ENCODE peak calls at places on chromosomes 5 and 9, in nine cellular contexts. One of them, this sample, is unnamed.

GRCh38 chr5:95779611-95780010 is 42.9 kb downstream of the GLRX start:
- DNase-seq in stimulated activated CD4-positive, alpha-beta T cell treated with anti-CD3 and anti-CD28 coated beads, Interleukin-2, amount 100 ng/mL, for 48 hours: no peak
- DNase-seq in activated CD8-positive, alpha-beta memory T cell treated with anti-CD3 and anti-CD28 coated beads for 24 hours: no peak
- DNase-seq in activated CD4-positive, alpha-beta T cell treated with anti-CD3 and anti-CD28 coated beads for 36 hours: no peak
- DNase-seq in effector memory CD4-positive, alpha-beta T cell: no peak
- DNase-seq in NT2/D1: no peak
- DNase-seq in EH: peak
- DNase-seq in LHCN-M2: no peak
- DNase-seq in NCI-H2081: no peak
- DNase-seq in this sample: no peak

GRCh38 chr5:154937186-154937717 is 759 bp downstream of the GEMIN5 start:
- DNase-seq in stimulated activated CD4-positive, alpha-beta T cell treated with anti-CD3 and anti-CD28 coated beads, Interleukin-2, amount 100 ng/mL, for 48 hours: no peak
- DNase-seq in activated CD8-positive, alpha-beta memory T cell treated with anti-CD3 and anti-CD28 coated beads for 24 hours: no peak
- DNase-seq in activated CD4-positive, alpha-beta T cell treated with anti-CD3 and anti-CD28 coated beads for 36 hours: no peak
- DNase-seq in effector memory CD4-positive, alpha-beta T cell: no peak
- DNase-seq in NT2/D1: no peak
- DNase-seq in EH: peak
- DNase-seq in LHCN-M2: peak
- DNase-seq in NCI-H2081: no peak
- DNase-seq in this sample: no peak

GRCh38 chr5:124411089-124411488 is 335.4 kb downstream of the ZNF608 start:
- DNase-seq in stimulated activated CD4-positive, alpha-beta T cell treated with anti-CD3 and anti-CD28 coated beads, Interleukin-2, amount 100 ng/mL, for 48 hours: no peak
- DNase-seq in activated CD8-positive, alpha-beta memory T cell treated with anti-CD3 and anti-CD28 coated beads for 24 hours: no peak
- DNase-seq in activated CD4-positive, alpha-beta T cell treated with anti-CD3 and anti-CD28 coated beads for 36 hours: no peak
- DNase-seq in effector memory CD4-positive, alpha-beta T cell: no peak
- DNase-seq in NT2/D1: no peak
- DNase-seq in EH: no peak
- DNase-seq in LHCN-M2: no peak
- DNase-seq in NCI-H2081: peak
- DNase-seq in this sample: no peak

GRCh38 chr9:79812507-79813261 is 240.9 kb downstream of the TLE4 start:
- DNase-seq in stimulated activated CD4-positive, alpha-beta T cell treated with anti-CD3 and anti-CD28 coated beads, Interleukin-2, amount 100 ng/mL, for 48 hours: no peak
- DNase-seq in activated CD8-positive, alpha-beta memory T cell treated with anti-CD3 and anti-CD28 coated beads for 24 hours: no peak
- DNase-seq in activated CD4-positive, alpha-beta T cell treated with anti-CD3 and anti-CD28 coated beads for 36 hours: peak
- DNase-seq in effector memory CD4-positive, alpha-beta T cell: no peak
- DNase-seq in NT2/D1: no peak
- DNase-seq in EH: no peak
- DNase-seq in LHCN-M2: no peak
- DNase-seq in NCI-H2081: no peak
- DNase-seq in this sample: no peak

GRCh38 chr9:107049825-107050184 is 186.8 kb downstream of the ZNF462 start:
- DNase-seq in stimulated activated CD4-positive, alpha-beta T cell treated with anti-CD3 and anti-CD28 coated beads, Interleukin-2, amount 100 ng/mL, for 48 hours: no peak
- DNase-seq in activated CD8-positive, alpha-beta memory T cell treated with anti-CD3 and anti-CD28 coated beads for 24 hours: no peak
- DNase-seq in activated CD4-positive, alpha-beta T cell treated with anti-CD3 and anti-CD28 coated beads for 36 hours: no peak
- DNase-seq in effector memory CD4-positive, alpha-beta T cell: no peak
- DNase-seq in NT2/D1: peak
- DNase-seq in EH: no peak
- DNase-seq in LHCN-M2: no peak
- DNase-seq in NCI-H2081: no peak
- DNase-seq in this sample: no peak

GRCh38 chr9:69040646-69041045 is 5.1 kb downstream of the FXN start:
- DNase-seq in stimulated activated CD4-positive, alpha-beta T cell treated with anti-CD3 and anti-CD28 coated beads, Interleukin-2, amount 100 ng/mL, for 48 hours: no peak
- DNase-seq in activated CD8-positive, alpha-beta memory T cell treated with anti-CD3 and anti-CD28 coated beads for 24 hours: no peak
- DNase-seq in activated CD4-positive, alpha-beta T cell treated with anti-CD3 and anti-CD28 coated beads for 36 hours: no peak
- DNase-seq in effector memory CD4-positive, alpha-beta T cell: no peak
- DNase-seq in NT2/D1: no peak
- DNase-seq in EH: no peak
- DNase-seq in LHCN-M2: no peak
- DNase-seq in NCI-H2081: no peak
- DNase-seq in this sample: no peak

GRCh38 chr9:18665947-18666346 is 192.0 kb downstream of the ADAMTSL1 start:
- DNase-seq in stimulated activated CD4-positive, alpha-beta T cell treated with anti-CD3 and anti-CD28 coated beads, Interleukin-2, amount 100 ng/mL, for 48 hours: no peak
- DNase-seq in activated CD8-positive, alpha-beta memory T cell treated with anti-CD3 and anti-CD28 coated beads for 24 hours: no peak
- DNase-seq in activated CD4-positive, alpha-beta T cell treated with anti-CD3 and anti-CD28 coated beads for 36 hours: no peak
- DNase-seq in effector memory CD4-positive, alpha-beta T cell: no peak
- DNase-seq in NT2/D1: no peak
- DNase-seq in EH: peak
- DNase-seq in LHCN-M2: peak
- DNase-seq in NCI-H2081: no peak
- DNase-seq in this sample: no peak

GRCh38 chr5:67021031-67021430 is 175.6 kb downstream of the CD180 start:
- DNase-seq in stimulated activated CD4-positive, alpha-beta T cell treated with anti-CD3 and anti-CD28 coated beads, Interleukin-2, amount 100 ng/mL, for 48 hours: no peak
- DNase-seq in activated CD8-positive, alpha-beta memory T cell treated with anti-CD3 and anti-CD28 coated beads for 24 hours: no peak
- DNase-seq in activated CD4-positive, alpha-beta T cell treated with anti-CD3 and anti-CD28 coated beads for 36 hours: no peak
- DNase-seq in effector memory CD4-positive, alpha-beta T cell: no peak
- DNase-seq in NT2/D1: no peak
- DNase-seq in EH: no peak
- DNase-seq in LHCN-M2: no peak
- DNase-seq in NCI-H2081: no peak
- DNase-seq in this sample: no peak

GRCh38 chr9:114183006-114183405 is 27.7 kb downstream of the COL27A1 start:
- DNase-seq in stimulated activated CD4-positive, alpha-beta T cell treated with anti-CD3 and anti-CD28 coated beads, Interleukin-2, amount 100 ng/mL, for 48 hours: no peak
- DNase-seq in activated CD8-positive, alpha-beta memory T cell treated with anti-CD3 and anti-CD28 coated beads for 24 hours: no peak
- DNase-seq in activated CD4-positive, alpha-beta T cell treated with anti-CD3 and anti-CD28 coated beads for 36 hours: no peak
- DNase-seq in effector memory CD4-positive, alpha-beta T cell: no peak
- DNase-seq in NT2/D1: no peak
- DNase-seq in EH: no peak
- DNase-seq in LHCN-M2: no peak
- DNase-seq in NCI-H2081: no peak
- DNase-seq in this sample: no peak

GRCh38 chr9:106880863-106881262 is 17.9 kb downstream of the ZNF462 start:
- DNase-seq in stimulated activated CD4-positive, alpha-beta T cell treated with anti-CD3 and anti-CD28 coated beads, Interleukin-2, amount 100 ng/mL, for 48 hours: no peak
- DNase-seq in activated CD8-positive, alpha-beta memory T cell treated with anti-CD3 and anti-CD28 coated beads for 24 hours: no peak
- DNase-seq in activated CD4-positive, alpha-beta T cell treated with anti-CD3 and anti-CD28 coated beads for 36 hours: no peak
- DNase-seq in effector memory CD4-positive, alpha-beta T cell: no peak
- DNase-seq in NT2/D1: no peak
- DNase-seq in EH: no peak
- DNase-seq in LHCN-M2: peak
- DNase-seq in NCI-H2081: no peak
- DNase-seq in this sample: no peak

GRCh38 chr9:128628471-128629048 is 28.1 kb downstream of the DYNC2I2 start:
- DNase-seq in stimulated activated CD4-positive, alpha-beta T cell treated with anti-CD3 and anti-CD28 coated beads, Interleukin-2, amount 100 ng/mL, for 48 hours: no peak
- DNase-seq in activated CD8-positive, alpha-beta memory T cell treated with anti-CD3 and anti-CD28 coated beads for 24 hours: no peak
- DNase-seq in activated CD4-positive, alpha-beta T cell treated with anti-CD3 and anti-CD28 coated beads for 36 hours: no peak
- DNase-seq in effector memory CD4-positive, alpha-beta T cell: no peak
- DNase-seq in NT2/D1: no peak
- DNase-seq in EH: peak
- DNase-seq in LHCN-M2: no peak
- DNase-seq in NCI-H2081: no peak
- DNase-seq in this sample: no peak

GRCh38 chr5:1376921-1377320 is 32.0 kb upstream of the CLPTM1L start:
- DNase-seq in stimulated activated CD4-positive, alpha-beta T cell treated with anti-CD3 and anti-CD28 coated beads, Interleukin-2, amount 100 ng/mL, for 48 hours: no peak
- DNase-seq in activated CD8-positive, alpha-beta memory T cell treated with anti-CD3 and anti-CD28 coated beads for 24 hours: no peak
- DNase-seq in activated CD4-positive, alpha-beta T cell treated with anti-CD3 and anti-CD28 coated beads for 36 hours: no peak
- DNase-seq in effector memory CD4-positive, alpha-beta T cell: no peak
- DNase-seq in NT2/D1: no peak
- DNase-seq in EH: no peak
- DNase-seq in LHCN-M2: no peak
- DNase-seq in NCI-H2081: no peak
- DNase-seq in this sample: no peak

GRCh38 chr5:122315511-122315910 is 3.5 kb downstream of the SNCAIP start:
- DNase-seq in stimulated activated CD4-positive, alpha-beta T cell treated with anti-CD3 and anti-CD28 coated beads, Interleukin-2, amount 100 ng/mL, for 48 hours: no peak
- DNase-seq in activated CD8-positive, alpha-beta memory T cell treated with anti-CD3 and anti-CD28 coated beads for 24 hours: no peak
- DNase-seq in activated CD4-positive, alpha-beta T cell treated with anti-CD3 and anti-CD28 coated beads for 36 hours: no peak
- DNase-seq in effector memory CD4-positive, alpha-beta T cell: no peak
- DNase-seq in NT2/D1: no peak
- DNase-seq in EH: no peak
- DNase-seq in LHCN-M2: no peak
- DNase-seq in NCI-H2081: no peak
- DNase-seq in this sample: no peak

GRCh38 chr9:36091028-36091953 is 45.2 kb upstream of the GLIPR2 start:
- DNase-seq in stimulated activated CD4-positive, alpha-beta T cell treated with anti-CD3 and anti-CD28 coated beads, Interleukin-2, amount 100 ng/mL, for 48 hours: no peak
- DNase-seq in activated CD8-positive, alpha-beta memory T cell treated with anti-CD3 and anti-CD28 coated beads for 24 hours: no peak
- DNase-seq in activated CD4-positive, alpha-beta T cell treated with anti-CD3 and anti-CD28 coated beads for 36 hours: no peak
- DNase-seq in effector memory CD4-positive, alpha-beta T cell: no peak
- DNase-seq in NT2/D1: no peak
- DNase-seq in EH: peak
- DNase-seq in LHCN-M2: peak
- DNase-seq in NCI-H2081: peak
- DNase-seq in this sample: peak

GRCh38 chr5:59275170-59275536 is 618.4 kb downstream of the PDE4D start:
- DNase-seq in stimulated activated CD4-positive, alpha-beta T cell treated with anti-CD3 and anti-CD28 coated beads, Interleukin-2, amount 100 ng/mL, for 48 hours: no peak
- DNase-seq in activated CD8-positive, alpha-beta memory T cell treated with anti-CD3 and anti-CD28 coated beads for 24 hours: no peak
- DNase-seq in activated CD4-positive, alpha-beta T cell treated with anti-CD3 and anti-CD28 coated beads for 36 hours: no peak
- DNase-seq in effector memory CD4-positive, alpha-beta T cell: no peak
- DNase-seq in NT2/D1: no peak
- DNase-seq in EH: no peak
- DNase-seq in LHCN-M2: no peak
- DNase-seq in NCI-H2081: no peak
- DNase-seq in this sample: no peak

GRCh38 chr9:93205896-93206575 is 22.1 kb downstream of the WNK2 start:
- DNase-seq in stimulated activated CD4-positive, alpha-beta T cell treated with anti-CD3 and anti-CD28 coated beads, Interleukin-2, amount 100 ng/mL, for 48 hours: no peak
- DNase-seq in activated CD8-positive, alpha-beta memory T cell treated with anti-CD3 and anti-CD28 coated beads for 24 hours: no peak
- DNase-seq in activated CD4-positive, alpha-beta T cell treated with anti-CD3 and anti-CD28 coated beads for 36 hours: no peak
- DNase-seq in effector memory CD4-positive, alpha-beta T cell: no peak
- DNase-seq in NT2/D1: no peak
- DNase-seq in EH: no peak
- DNase-seq in LHCN-M2: no peak
- DNase-seq in NCI-H2081: no peak
- DNase-seq in this sample: no peak

GRCh38 chr5:5795074-5795779 is 372.8 kb downstream of the ICE1 start:
- DNase-seq in stimulated activated CD4-positive, alpha-beta T cell treated with anti-CD3 and anti-CD28 coated beads, Interleukin-2, amount 100 ng/mL, for 48 hours: no peak
- DNase-seq in activated CD8-positive, alpha-beta memory T cell treated with anti-CD3 and anti-CD28 coated beads for 24 hours: no peak
- DNase-seq in activated CD4-positive, alpha-beta T cell treated with anti-CD3 and anti-CD28 coated beads for 36 hours: no peak
- DNase-seq in effector memory CD4-positive, alpha-beta T cell: no peak
- DNase-seq in NT2/D1: no peak
- DNase-seq in EH: no peak
- DNase-seq in LHCN-M2: no peak
- DNase-seq in NCI-H2081: no peak
- DNase-seq in this sample: no peak

GRCh38 chr5:89309268-89309667 is 426.3 kb upstream of the MEF2C start:
- DNase-seq in stimulated activated CD4-positive, alpha-beta T cell treated with anti-CD3 and anti-CD28 coated beads, Interleukin-2, amount 100 ng/mL, for 48 hours: no peak
- DNase-seq in activated CD8-positive, alpha-beta memory T cell treated with anti-CD3 and anti-CD28 coated beads for 24 hours: no peak
- DNase-seq in activated CD4-positive, alpha-beta T cell treated with anti-CD3 and anti-CD28 coated beads for 36 hours: no peak
- DNase-seq in effector memory CD4-positive, alpha-beta T cell: no peak
- DNase-seq in NT2/D1: no peak
- DNase-seq in EH: no peak
- DNase-seq in LHCN-M2: no peak
- DNase-seq in NCI-H2081: no peak
- DNase-seq in this sample: no peak

GRCh38 chr5:143760137-143760505 is 51.8 kb upstream of the HMHB1 start:
- DNase-seq in stimulated activated CD4-positive, alpha-beta T cell treated with anti-CD3 and anti-CD28 coated beads, Interleukin-2, amount 100 ng/mL, for 48 hours: no peak
- DNase-seq in activated CD8-positive, alpha-beta memory T cell treated with anti-CD3 and anti-CD28 coated beads for 24 hours: no peak
- DNase-seq in activated CD4-positive, alpha-beta T cell treated with anti-CD3 and anti-CD28 coated beads for 36 hours: no peak
- DNase-seq in effector memory CD4-positive, alpha-beta T cell: no peak
- DNase-seq in NT2/D1: no peak
- DNase-seq in EH: no peak
- DNase-seq in LHCN-M2: no peak
- DNase-seq in NCI-H2081: no peak
- DNase-seq in this sample: no peak

GRCh38 chr9:34451545-34451944 is 6.8 kb downstream of the FAM219A start:
- DNase-seq in stimulated activated CD4-positive, alpha-beta T cell treated with anti-CD3 and anti-CD28 coated beads, Interleukin-2, amount 100 ng/mL, for 48 hours: no peak
- DNase-seq in activated CD8-positive, alpha-beta memory T cell treated with anti-CD3 and anti-CD28 coated beads for 24 hours: no peak
- DNase-seq in activated CD4-positive, alpha-beta T cell treated with anti-CD3 and anti-CD28 coated beads for 36 hours: peak
- DNase-seq in effector memory CD4-positive, alpha-beta T cell: no peak
- DNase-seq in NT2/D1: no peak
- DNase-seq in EH: peak
- DNase-seq in LHCN-M2: peak
- DNase-seq in NCI-H2081: no peak
- DNase-seq in this sample: no peak

GRCh38 chr5:88880196-88880595 is 2.8 kb downstream of the MEF2C start:
- DNase-seq in stimulated activated CD4-positive, alpha-beta T cell treated with anti-CD3 and anti-CD28 coated beads, Interleukin-2, amount 100 ng/mL, for 48 hours: no peak
- DNase-seq in activated CD8-positive, alpha-beta memory T cell treated with anti-CD3 and anti-CD28 coated beads for 24 hours: no peak
- DNase-seq in activated CD4-positive, alpha-beta T cell treated with anti-CD3 and anti-CD28 coated beads for 36 hours: no peak
- DNase-seq in effector memory CD4-positive, alpha-beta T cell: no peak
- DNase-seq in NT2/D1: no peak
- DNase-seq in EH: no peak
- DNase-seq in LHCN-M2: no peak
- DNase-seq in NCI-H2081: no peak
- DNase-seq in this sample: no peak

GRCh38 chr5:136006767-136007251 is 22.0 kb upstream of the TGFBI start:
- DNase-seq in stimulated activated CD4-positive, alpha-beta T cell treated with anti-CD3 and anti-CD28 coated beads, Interleukin-2, amount 100 ng/mL, for 48 hours: no peak
- DNase-seq in activated CD8-positive, alpha-beta memory T cell treated with anti-CD3 and anti-CD28 coated beads for 24 hours: no peak
- DNase-seq in activated CD4-positive, alpha-beta T cell treated with anti-CD3 and anti-CD28 coated beads for 36 hours: no peak
- DNase-seq in effector memory CD4-positive, alpha-beta T cell: no peak
- DNase-seq in NT2/D1: no peak
- DNase-seq in EH: peak
- DNase-seq in LHCN-M2: peak
- DNase-seq in NCI-H2081: no peak
- DNase-seq in this sample: peak

GRCh38 chr9:88852794-88853193 is 138.5 kb upstream of the S1PR3 start:
- DNase-seq in stimulated activated CD4-positive, alpha-beta T cell treated with anti-CD3 and anti-CD28 coated beads, Interleukin-2, amount 100 ng/mL, for 48 hours: no peak
- DNase-seq in activated CD8-positive, alpha-beta memory T cell treated with anti-CD3 and anti-CD28 coated beads for 24 hours: no peak
- DNase-seq in activated CD4-positive, alpha-beta T cell treated with anti-CD3 and anti-CD28 coated beads for 36 hours: no peak
- DNase-seq in effector memory CD4-positive, alpha-beta T cell: no peak
- DNase-seq in NT2/D1: peak
- DNase-seq in EH: peak
- DNase-seq in LHCN-M2: peak
- DNase-seq in NCI-H2081: no peak
- DNase-seq in this sample: peak

GRCh38 chr5:98424681-98425454 is 348.6 kb upstream of the RGMB start:
- DNase-seq in stimulated activated CD4-positive, alpha-beta T cell treated with anti-CD3 and anti-CD28 coated beads, Interleukin-2, amount 100 ng/mL, for 48 hours: no peak
- DNase-seq in activated CD8-positive, alpha-beta memory T cell treated with anti-CD3 and anti-CD28 coated beads for 24 hours: no peak
- DNase-seq in activated CD4-positive, alpha-beta T cell treated with anti-CD3 and anti-CD28 coated beads for 36 hours: no peak
- DNase-seq in effector memory CD4-positive, alpha-beta T cell: no peak
- DNase-seq in NT2/D1: no peak
- DNase-seq in EH: peak
- DNase-seq in LHCN-M2: peak
- DNase-seq in NCI-H2081: no peak
- DNase-seq in this sample: peak

GRCh38 chr9:13992136-13992798 is 321.7 kb downstream of the NFIB start:
- DNase-seq in stimulated activated CD4-positive, alpha-beta T cell treated with anti-CD3 and anti-CD28 coated beads, Interleukin-2, amount 100 ng/mL, for 48 hours: no peak
- DNase-seq in activated CD8-positive, alpha-beta memory T cell treated with anti-CD3 and anti-CD28 coated beads for 24 hours: no peak
- DNase-seq in activated CD4-positive, alpha-beta T cell treated with anti-CD3 and anti-CD28 coated beads for 36 hours: no peak
- DNase-seq in effector memory CD4-positive, alpha-beta T cell: no peak
- DNase-seq in NT2/D1: no peak
- DNase-seq in EH: no peak
- DNase-seq in LHCN-M2: peak
- DNase-seq in NCI-H2081: peak
- DNase-seq in this sample: no peak

GRCh38 chr5:91219803-91220371 is 163.2 kb downstream of the ARRDC3 start:
- DNase-seq in stimulated activated CD4-positive, alpha-beta T cell treated with anti-CD3 and anti-CD28 coated beads, Interleukin-2, amount 100 ng/mL, for 48 hours: peak
- DNase-seq in activated CD8-positive, alpha-beta memory T cell treated with anti-CD3 and anti-CD28 coated beads for 24 hours: peak
- DNase-seq in activated CD4-positive, alpha-beta T cell treated with anti-CD3 and anti-CD28 coated beads for 36 hours: peak
- DNase-seq in effector memory CD4-positive, alpha-beta T cell: no peak
- DNase-seq in NT2/D1: no peak
- DNase-seq in EH: peak
- DNase-seq in LHCN-M2: peak
- DNase-seq in NCI-H2081: no peak
- DNase-seq in this sample: no peak

GRCh38 chr5:74067748-74068541 is 441.9 kb downstream of the ARHGEF28 start:
- DNase-seq in stimulated activated CD4-positive, alpha-beta T cell treated with anti-CD3 and anti-CD28 coated beads, Interleukin-2, amount 100 ng/mL, for 48 hours: no peak
- DNase-seq in activated CD8-positive, alpha-beta memory T cell treated with anti-CD3 and anti-CD28 coated beads for 24 hours: no peak
- DNase-seq in activated CD4-positive, alpha-beta T cell treated with anti-CD3 and anti-CD28 coated beads for 36 hours: no peak
- DNase-seq in effector memory CD4-positive, alpha-beta T cell: no peak
- DNase-seq in NT2/D1: no peak
- DNase-seq in EH: peak
- DNase-seq in LHCN-M2: peak
- DNase-seq in NCI-H2081: no peak
- DNase-seq in this sample: peak

GRCh38 chr5:78912085-78912771 is 72.9 kb downstream of the ARSB start:
- DNase-seq in stimulated activated CD4-positive, alpha-beta T cell treated with anti-CD3 and anti-CD28 coated beads, Interleukin-2, amount 100 ng/mL, for 48 hours: no peak
- DNase-seq in activated CD8-positive, alpha-beta memory T cell treated with anti-CD3 and anti-CD28 coated beads for 24 hours: no peak
- DNase-seq in activated CD4-positive, alpha-beta T cell treated with anti-CD3 and anti-CD28 coated beads for 36 hours: no peak
- DNase-seq in effector memory CD4-positive, alpha-beta T cell: no peak
- DNase-seq in NT2/D1: no peak
- DNase-seq in EH: no peak
- DNase-seq in LHCN-M2: no peak
- DNase-seq in NCI-H2081: peak
- DNase-seq in this sample: no peak

GRCh38 chr5:167447466-167447865 is 844.0 kb upstream of the WWC1 start:
- DNase-seq in stimulated activated CD4-positive, alpha-beta T cell treated with anti-CD3 and anti-CD28 coated beads, Interleukin-2, amount 100 ng/mL, for 48 hours: no peak
- DNase-seq in activated CD8-positive, alpha-beta memory T cell treated with anti-CD3 and anti-CD28 coated beads for 24 hours: no peak
- DNase-seq in activated CD4-positive, alpha-beta T cell treated with anti-CD3 and anti-CD28 coated beads for 36 hours: no peak
- DNase-seq in effector memory CD4-positive, alpha-beta T cell: no peak
- DNase-seq in NT2/D1: no peak
- DNase-seq in EH: no peak
- DNase-seq in LHCN-M2: no peak
- DNase-seq in NCI-H2081: no peak
- DNase-seq in this sample: no peak

GRCh38 chr5:145937432-145938250 is 1.3 kb downstream of the SH3RF2 start:
- DNase-seq in stimulated activated CD4-positive, alpha-beta T cell treated with anti-CD3 and anti-CD28 coated beads, Interleukin-2, amount 100 ng/mL, for 48 hours: no peak
- DNase-seq in activated CD8-positive, alpha-beta memory T cell treated with anti-CD3 and anti-CD28 coated beads for 24 hours: no peak
- DNase-seq in activated CD4-positive, alpha-beta T cell treated with anti-CD3 and anti-CD28 coated beads for 36 hours: peak
- DNase-seq in effector memory CD4-positive, alpha-beta T cell: no peak
- DNase-seq in NT2/D1: no peak
- DNase-seq in EH: peak
- DNase-seq in LHCN-M2: no peak
- DNase-seq in NCI-H2081: no peak
- DNase-seq in this sample: no peak

GRCh38 chr9:124219290-124219605 is 38.5 kb upstream of the NEK6 start:
- DNase-seq in stimulated activated CD4-positive, alpha-beta T cell treated with anti-CD3 and anti-CD28 coated beads, Interleukin-2, amount 100 ng/mL, for 48 hours: no peak
- DNase-seq in activated CD8-positive, alpha-beta memory T cell treated with anti-CD3 and anti-CD28 coated beads for 24 hours: no peak
- DNase-seq in activated CD4-positive, alpha-beta T cell treated with anti-CD3 and anti-CD28 coated beads for 36 hours: no peak
- DNase-seq in effector memory CD4-positive, alpha-beta T cell: no peak
- DNase-seq in NT2/D1: no peak
- DNase-seq in EH: no peak
- DNase-seq in LHCN-M2: no peak
- DNase-seq in NCI-H2081: no peak
- DNase-seq in this sample: no peak

This sample was measured in GM04504.